ENCODE peak calls at places on chromosome 22, in six cellular contexts. Z is central memory CD4-positive, alpha-beta T cell; V is MV-4-11; F is effector memory CD4-positive, alpha-beta T cell; K is esophagus squamous epithelium; N is lower leg skin. Y is an unnamed sample.
A peak's percentile ranks its signal among the peaks of the same experiment; 100 is the strongest.

GRCh38 chr22:44391481-44392445 is 79.0 kb upstream of the SHISAL1 start:
- DNase-seq in Z (no peak), F (no peak), N (peak; percentile 68), V (no peak), K (no peak), Y (no peak)

GRCh38 chr22:27801616-27802388 is at the start of gene MN1:
- DNase-seq in K (no peak), Z (peak; percentile 54), F (peak; percentile 25), V (no peak), N (no peak), Y (peak; percentile 18)

GRCh38 chr22:27223317-27224177 is 566.2 kb downstream of the MIAT start:
- DNase-seq in F (no peak), Z (no peak), N (no peak), K (no peak), V (peak; percentile 0), Y (no peak)

GRCh38 chr22:42967933-42968332 is 47.0 kb downstream of the PACSIN2 start:
- DNase-seq in Z (no peak), F (no peak), K (no peak), N (peak; percentile 92), V (peak; percentile 87), Y (peak; percentile 53)

GRCh38 chr22:18947905-18948304 is 11.8 kb upstream of the PRODH start:
- DNase-seq in V (no peak), Z (no peak), N (peak; percentile 81), F (no peak), K (no peak), Y (no peak)

GRCh38 chr22:21796863-21797262 is 61.3 kb upstream of the YPEL1 start:
- DNase-seq in V (no peak), Z (no peak), N (peak; percentile 9), K (no peak), F (no peak), Y (no peak)

GRCh38 chr22:30309981-30310672 is 16.6 kb downstream of the TBC1D10A start:
- DNase-seq in V (peak; percentile 94), N (no peak), K (no peak), Z (peak; percentile 48), F (no peak), Y (no peak)

GRCh38 chr22:33579448-33580093 is 340.7 kb downstream of the LARGE1 start:
- DNase-seq in Z (no peak), K (no peak), F (no peak), V (no peak), N (peak; percentile 82), Y (peak; percentile 40)